ENCODE peak calls at places on chromosomes 4 and X, in five cellular contexts. L is HepG2, R is A549, U is K562, K is GM12878. A is an unnamed sample. For H3K4me1, the result is how much of the 10 kb centered on the place peaks cover.

GRCh38 chr4:682490-683172 is 6.3 kb downstream of the SLC49A3 start:
- DNase-seq in R (no peak), L (no peak), U (no peak), K (no peak), A (no peak)

GRCh38 chrX:41164469-41164868 is 79.2 kb downstream of the USP9X start:
- DNase-seq in L (no peak), U (no peak), K (no peak), R (no peak), A (no peak)

GRCh38 chr4:86160423-86160822 is 199.4 kb downstream of the MAPK10 start:
- DNase-seq in L (no peak), U (no peak), R (no peak), K (no peak), A (no peak)

GRCh38 chr4:6054162-6054922 is 36.1 kb upstream of the C4orf50 start:
- DNase-seq in U (no peak), R (no peak), K (no peak), L (no peak), A (no peak)

GRCh38 chr4:156778606-156779005 is 193.0 kb downstream of the PDGFC start:
- DNase-seq in K (no peak), L (peak), R (no peak), U (no peak), A (no peak)

GRCh38 chr4:82643994-82644730 is 82.4 kb upstream of the TMEM150C start:
- DNase-seq in R (peak), K (no peak), L (no peak), U (no peak), A (no peak)

GRCh38 chr4:121939690-121940089 is 12.2 kb downstream of the TRPC3 start:
- DNase-seq in L (no peak), U (no peak), R (no peak), K (no peak), A (peak)

GRCh38 chr4:136664988-136665387 is 867.3 kb downstream of the PCDH18 start:
- DNase-seq in K (no peak), R (no peak), L (no peak), U (no peak), A (no peak)

GRCh38 chr4:183402771-183403170 is 41.7 kb upstream of the CDKN2AIP start:
- DNase-seq in L (no peak), U (no peak), R (no peak), K (no peak), A (no peak)

GRCh38 chrX:132125906-132126305 is 1.9 kb downstream of the FRMD7 start:
- DNase-seq in L (no peak), U (no peak), K (no peak), R (no peak), A (no peak)

GRCh38 chrX:44105228-44105913 is 132.2 kb upstream of the NDP start:
- DNase-seq in R (no peak), L (no peak), U (no peak), K (no peak), A (peak)

GRCh38 chr4:87806520-87806919 is 7.2 kb downstream of the IBSP start:
- DNase-seq in K (no peak), U (no peak), L (no peak), R (no peak), A (no peak)

GRCh38 chr4:19382993-19383392 is 868.7 kb upstream of the SLIT2 start:
- DNase-seq in U (no peak), L (no peak), R (no peak), K (no peak), A (no peak)

GRCh38 chr4:42519803-42520417 is 122.6 kb downstream of the SHISA3 start:
- DNase-seq in U (peak), R (peak), L (peak), K (peak), A (peak)

GRCh38 chr4:172168888-172169287 is 355.7 kb downstream of the GALNTL6 start:
- DNase-seq in K (no peak), U (no peak), R (no peak), L (no peak), A (no peak)

GRCh38 chrX:77597090-77597489 is 149.9 kb downstream of the FGF16 start:
- DNase-seq in R (peak), K (no peak), U (peak), L (no peak), A (peak)

GRCh38 chr4:145012841-145013240 is 85.2 kb downstream of the ANAPC10 start:
- DNase-seq in K (no peak), L (peak), R (no peak), U (no peak), A (no peak)

GRCh38 chr4:118867311-118868067 is 21.2 kb upstream of the SYNPO2 start:
- DNase-seq in U (no peak), K (no peak), L (no peak), R (no peak), A (no peak)

GRCh38 chr4:80921441-80921840 is 109.1 kb upstream of the BMP3 start:
- DNase-seq in R (no peak), K (no peak), L (no peak), U (no peak), A (no peak)

GRCh38 chr4:81471361-81472248 is at the start of gene RASGEF1B:
- DNase-seq in L (peak), U (peak), R (peak), K (peak), A (peak)

GRCh38 chr4:96407651-96408342 is 567.9 kb downstream of the PDHA2 start:
- DNase-seq in K (no peak), L (no peak), R (no peak), U (no peak), A (no peak)

GRCh38 chr4:161564230-161564834 is 599.5 kb downstream of the FSTL5 start:
- DNase-seq in U (no peak), K (no peak), L (no peak), R (no peak), A (peak)

GRCh38 chrX:40262641-40263560 is 165.1 kb upstream of the BCOR start:
- DNase-seq in R (no peak), K (no peak), U (no peak), L (peak), A (no peak)

GRCh38 chr4:94304365-94304971 is 38.2 kb downstream of the HPGDS start:
- DNase-seq in R (peak), K (no peak), U (no peak), L (peak), A (peak)

GRCh38 chr4:152957437-152958185 is 21.5 kb downstream of the FHDC1 start:
- DNase-seq in K (no peak), L (no peak), R (no peak), U (peak), A (peak)

GRCh38 chrX:137425273-137425902 is 140.5 kb upstream of the ZIC3 start:
- DNase-seq in R (no peak), L (no peak), U (no peak), K (no peak), A (peak)

GRCh38 chr4:609400-610050 is 15.8 kb upstream of the PDE6B start:
- DNase-seq in K (no peak), R (no peak), U (no peak), L (no peak), A (no peak)

GRCh38 chr4:120658772-120659171 is 263.8 kb downstream of the PRDM5 start:
- DNase-seq in K (no peak), U (no peak), L (no peak), R (no peak), A (no peak)

GRCh38 chr4:8055206-8055605 is 103.4 kb downstream of the ABLIM2 start:
- DNase-seq in L (no peak), U (no peak), K (no peak), R (no peak), A (no peak)

GRCh38 chrX:17020371-17020770 is 73.9 kb downstream of the REPS2 start:
- DNase-seq in U (no peak), L (no peak), R (no peak), K (no peak), A (no peak)

GRCh38 chrX:17014216-17014615 is 67.8 kb downstream of the REPS2 start:
- DNase-seq in U (no peak), L (no peak), K (no peak), R (no peak), A (no peak)

GRCh38 chrX:17020828-17021821 is 74.7 kb downstream of the REPS2 start:
- DNase-seq in K (peak), L (no peak), U (no peak), R (no peak), A (no peak)

GRCh38 chrX:17022205-17022604 is 75.7 kb downstream of the REPS2 start:
- DNase-seq in L (no peak), R (no peak), K (no peak), U (no peak), A (no peak)

GRCh38 chrX:17017134-17017533 is 70.7 kb downstream of the REPS2 start:
- DNase-seq in U (no peak), L (no peak), K (no peak), R (no peak), A (no peak)
- TF ChIP-seq JUNB in U (no peak), L (no peak), K (no peak), R (no peak), A (no peak)

DNA sequence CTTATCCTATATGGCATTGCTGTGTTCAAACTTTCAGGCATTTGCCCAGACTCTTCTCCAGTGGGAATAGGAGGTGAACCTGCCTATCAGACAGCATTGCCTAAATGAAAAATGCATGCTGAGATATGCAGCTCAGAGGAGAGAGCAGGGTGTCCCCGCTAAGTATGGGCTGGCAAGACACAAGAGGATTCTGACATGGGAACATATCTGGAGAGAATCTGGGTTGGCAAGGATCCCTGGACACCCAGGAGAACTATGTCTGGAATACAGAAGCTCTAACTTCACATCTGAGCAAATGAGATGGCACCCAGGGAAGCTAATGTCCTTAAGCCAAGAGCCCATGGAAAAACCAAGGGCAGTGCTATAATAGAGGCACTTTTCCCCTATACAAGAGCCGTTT is 18.4 kb downstream of the PPARGC1A start:
- DNase-seq in R (no peak), K (no peak), U (no peak), L (no peak), A (no peak)
- H3K4me1 ChIP-seq in R (under half), K (under half), U (under half), L (half or more), A (under half)

DNA sequence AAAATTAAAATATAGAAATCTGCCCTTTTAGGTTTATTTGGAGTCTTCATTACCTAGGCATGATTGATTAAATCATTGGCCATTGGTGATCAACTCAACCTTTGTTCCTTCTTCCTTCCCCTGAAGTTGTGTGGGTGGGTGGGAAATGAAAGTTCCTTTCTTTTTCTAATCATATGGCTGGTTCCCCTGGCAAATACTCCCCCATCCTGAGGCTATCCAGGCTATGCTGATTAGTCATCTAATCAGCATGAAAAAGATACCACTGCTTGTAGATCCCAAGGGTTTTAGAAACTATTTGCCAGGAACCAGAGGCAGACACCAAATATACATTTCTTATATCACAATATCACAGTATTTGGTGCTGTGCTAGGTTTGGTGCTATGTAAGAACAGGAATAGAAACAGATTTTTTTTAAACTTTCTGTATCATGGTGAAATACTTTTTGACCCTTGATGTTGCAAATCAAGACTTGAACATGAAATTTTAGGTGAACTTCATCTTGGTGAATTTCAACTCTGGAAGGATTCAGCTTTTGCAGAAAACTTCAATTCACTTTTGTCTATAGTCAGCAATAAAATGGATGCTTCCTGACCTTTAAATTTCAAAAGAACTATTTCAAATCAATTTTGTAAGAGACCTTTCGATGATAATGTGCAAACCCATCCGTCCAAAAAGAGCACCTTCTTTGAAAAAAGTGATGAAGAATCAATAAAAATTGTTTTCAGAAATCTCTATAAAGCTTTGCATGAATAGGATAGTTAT is 71.1 kb downstream of the CCSER1 start:
- DNase-seq in U (no peak), K (no peak), R (no peak), L (no peak), A (peak)
- TF ChIP-seq JUNB in U (no peak), K (no peak), R (no peak), L (no peak), A (no peak)

GRCh38 chrX:154061801-154062200 is 35.7 kb downstream of the MECP2 start:
- DNase-seq in R (no peak), K (no peak), U (no peak), L (no peak), A (no peak)

GRCh38 chrX:154057790-154058189 is 38.1 kb upstream of the IRAK1 start:
- DNase-seq in L (peak), R (no peak), U (no peak), K (no peak), A (no peak)

GRCh38 chrX:154058207-154058997 is 38.7 kb upstream of the IRAK1 start:
- DNase-seq in L (no peak), U (no peak), R (no peak), K (no peak), A (no peak)

GRCh38 chrX:154059231-154059630 is 38.3 kb downstream of the MECP2 start:
- DNase-seq in K (no peak), R (no peak), U (no peak), L (no peak), A (no peak)

DNA sequence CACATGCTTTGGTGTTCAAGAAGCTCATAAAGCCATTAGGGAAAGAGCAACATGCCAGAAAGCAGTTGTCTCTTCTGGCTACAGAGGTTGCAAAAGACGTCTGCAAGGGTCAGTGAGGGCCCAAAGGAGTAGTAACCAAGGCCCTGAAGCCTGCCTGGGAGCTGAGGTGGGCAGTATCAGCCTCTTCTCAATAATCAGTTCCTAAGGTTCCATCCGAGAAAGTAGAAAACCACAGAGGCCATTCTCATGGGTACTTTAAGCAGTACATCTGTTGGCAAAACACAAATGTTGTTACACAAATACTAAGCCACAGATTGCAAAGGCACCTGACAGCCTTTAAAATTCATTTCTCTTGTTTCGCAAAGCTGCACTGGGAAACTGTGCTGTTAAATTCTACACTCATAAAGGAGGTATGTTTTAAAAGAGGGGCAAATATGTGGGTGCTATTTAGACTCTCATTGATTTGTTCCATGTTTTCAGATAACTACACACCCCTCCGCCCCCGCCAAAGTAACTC is 37.7 kb downstream of the MECP2 start:
- DNase-seq in R (no peak), U (no peak), K (no peak), L (no peak), A (no peak)
- H3K4me1 ChIP-seq in R (under half), U (under half), K (under half), L (under half), A (under half)

GRCh38 chr4:69831646-69832325 is 28.2 kb downstream of the SULT1E1 start:
- DNase-seq in K (peak), U (no peak), L (peak), R (no peak), A (no peak)
- TF ChIP-seq JUNB in K (no peak), U (no peak), L (no peak), R (no peak), A (no peak)

GRCh38 chr4:40243390-40243948 is 46.6 kb downstream of the RHOH start:
- DNase-seq in K (no peak), U (no peak), R (no peak), L (no peak), A (no peak)

GRCh38 chr4:40240040-40240653 is 43.3 kb downstream of the RHOH start:
- DNase-seq in R (no peak), U (no peak), K (no peak), L (no peak), A (no peak)

GRCh38 chr4:40238700-40239548 is 42.1 kb downstream of the RHOH start:
- DNase-seq in L (no peak), U (peak), R (no peak), K (no peak), A (peak)

GRCh38 chr4:40241026-40241425 is 44.2 kb downstream of the RHOH start:
- DNase-seq in R (no peak), K (no peak), L (no peak), U (no peak), A (no peak)

GRCh38 chr4:40241936-40242590 is 45.2 kb downstream of the RHOH start:
- DNase-seq in R (no peak), K (no peak), L (no peak), U (no peak), A (no peak)
- H3K4me1 ChIP-seq in R (under half), K (under half), L (under half), U (under half), A (under half)

A was measured in GM23338.